ENCODE peak calls at places on chromosome 14, in four cellular contexts. One of them, this sample, is unnamed.
A peak's percentile ranks its signal among the peaks of the same experiment; 100 is the strongest.

GRCh38 chr14:105050551-105050897 is 14.7 kb downstream of the GPR132 start:
- DNase-seq in stimulated activated CD4-positive, alpha-beta T cell treated with anti-CD3 and anti-CD28 coated beads, TNF-alpha, amount 100 ng/mL, for 48 hours: no peak
- DNase-seq in transverse colon: peak; percentile 79
- DNase-seq in MCF 10A: peak; percentile 73
- DNase-seq in this sample: no peak

GRCh38 chr14:73014105-73014504 is 12.8 kb downstream of the ZFYVE1 start:
- DNase-seq in MCF 10A: no peak
- DNase-seq in transverse colon: no peak
- DNase-seq in stimulated activated CD4-positive, alpha-beta T cell treated with anti-CD3 and anti-CD28 coated beads, TNF-alpha, amount 100 ng/mL, for 48 hours: no peak
- DNase-seq in this sample: no peak

GRCh38 chr14:85399196-85399595 is 130.7 kb upstream of the FLRT2 start:
- DNase-seq in MCF 10A: no peak
- DNase-seq in transverse colon: no peak
- DNase-seq in stimulated activated CD4-positive, alpha-beta T cell treated with anti-CD3 and anti-CD28 coated beads, TNF-alpha, amount 100 ng/mL, for 48 hours: no peak
- DNase-seq in this sample: no peak

GRCh38 chr14:54444003-54444402 is 2.8 kb upstream of the CNIH1 start:
- DNase-seq in stimulated activated CD4-positive, alpha-beta T cell treated with anti-CD3 and anti-CD28 coated beads, TNF-alpha, amount 100 ng/mL, for 48 hours: no peak
- DNase-seq in MCF 10A: no peak
- DNase-seq in transverse colon: no peak
- DNase-seq in this sample: no peak

GRCh38 chr14:71395151-71395604 is 487.9 kb downstream of the PCNX1 start:
- DNase-seq in stimulated activated CD4-positive, alpha-beta T cell treated with anti-CD3 and anti-CD28 coated beads, TNF-alpha, amount 100 ng/mL, for 48 hours: no peak
- DNase-seq in transverse colon: no peak
- DNase-seq in MCF 10A: peak; percentile 32
- DNase-seq in this sample: no peak

GRCh38 chr14:95460647-95461478 is 55.6 kb downstream of the SYNE3 start:
- DNase-seq in transverse colon: peak; percentile 59
- DNase-seq in MCF 10A: peak; percentile 89
- DNase-seq in stimulated activated CD4-positive, alpha-beta T cell treated with anti-CD3 and anti-CD28 coated beads, TNF-alpha, amount 100 ng/mL, for 48 hours: no peak
- DNase-seq in this sample: no peak

GRCh38 chr14:50318031-50318626 is 6.0 kb downstream of the DMAC2L start:
- DNase-seq in transverse colon: no peak
- DNase-seq in MCF 10A: peak; percentile 48
- DNase-seq in stimulated activated CD4-positive, alpha-beta T cell treated with anti-CD3 and anti-CD28 coated beads, TNF-alpha, amount 100 ng/mL, for 48 hours: no peak
- DNase-seq in this sample: no peak

GRCh38 chr14:34733245-34733644 is 18.9 kb upstream of the CFL2 start:
- DNase-seq in stimulated activated CD4-positive, alpha-beta T cell treated with anti-CD3 and anti-CD28 coated beads, TNF-alpha, amount 100 ng/mL, for 48 hours: no peak
- DNase-seq in MCF 10A: no peak
- DNase-seq in transverse colon: no peak
- DNase-seq in this sample: no peak

GRCh38 chr14:24605435-24606190 is 3.9 kb downstream of the GZMH start:
- DNase-seq in MCF 10A: peak; percentile 24
- DNase-seq in stimulated activated CD4-positive, alpha-beta T cell treated with anti-CD3 and anti-CD28 coated beads, TNF-alpha, amount 100 ng/mL, for 48 hours: peak; percentile 63
- DNase-seq in transverse colon: peak; percentile 40
- DNase-seq in this sample: no peak

GRCh38 chr14:56862843-56863242 is 52.6 kb upstream of the OTX2 start:
- DNase-seq in transverse colon: no peak
- DNase-seq in MCF 10A: no peak
- DNase-seq in stimulated activated CD4-positive, alpha-beta T cell treated with anti-CD3 and anti-CD28 coated beads, TNF-alpha, amount 100 ng/mL, for 48 hours: no peak
- DNase-seq in this sample: no peak

GRCh38 chr14:34501004-34501580 is 38.4 kb downstream of the EAPP start:
- DNase-seq in MCF 10A: no peak
- DNase-seq in stimulated activated CD4-positive, alpha-beta T cell treated with anti-CD3 and anti-CD28 coated beads, TNF-alpha, amount 100 ng/mL, for 48 hours: no peak
- DNase-seq in transverse colon: no peak
- DNase-seq in this sample: no peak

GRCh38 chr14:69073925-69074324 is 79.0 kb downstream of the DCAF5 start:
- DNase-seq in MCF 10A: no peak
- DNase-seq in transverse colon: no peak
- DNase-seq in stimulated activated CD4-positive, alpha-beta T cell treated with anti-CD3 and anti-CD28 coated beads, TNF-alpha, amount 100 ng/mL, for 48 hours: no peak
- DNase-seq in this sample: no peak

GRCh38 chr14:98119739-98120138 is 1152.3 kb downstream of the BCL11B start:
- DNase-seq in MCF 10A: no peak
- DNase-seq in transverse colon: no peak
- DNase-seq in stimulated activated CD4-positive, alpha-beta T cell treated with anti-CD3 and anti-CD28 coated beads, TNF-alpha, amount 100 ng/mL, for 48 hours: no peak
- DNase-seq in this sample: no peak

GRCh38 chr14:82075566-82075965 is 541.9 kb upstream of the SEL1L start:
- DNase-seq in MCF 10A: peak; percentile 68
- DNase-seq in stimulated activated CD4-positive, alpha-beta T cell treated with anti-CD3 and anti-CD28 coated beads, TNF-alpha, amount 100 ng/mL, for 48 hours: no peak
- DNase-seq in transverse colon: no peak
- DNase-seq in this sample: no peak

GRCh38 chr14:93005838-93006237 is 82.9 kb downstream of the CHGA start:
- DNase-seq in MCF 10A: no peak
- DNase-seq in transverse colon: no peak
- DNase-seq in stimulated activated CD4-positive, alpha-beta T cell treated with anti-CD3 and anti-CD28 coated beads, TNF-alpha, amount 100 ng/mL, for 48 hours: no peak
- DNase-seq in this sample: no peak

GRCh38 chr14:104385189-104386135 is 194.1 kb upstream of the C14orf180 start:
- DNase-seq in MCF 10A: no peak
- DNase-seq in transverse colon: peak; percentile 4
- DNase-seq in stimulated activated CD4-positive, alpha-beta T cell treated with anti-CD3 and anti-CD28 coated beads, TNF-alpha, amount 100 ng/mL, for 48 hours: no peak
- DNase-seq in this sample: no peak

GRCh38 chr14:21078726-21079125 is 8.6 kb downstream of the ARHGEF40 start:
- DNase-seq in stimulated activated CD4-positive, alpha-beta T cell treated with anti-CD3 and anti-CD28 coated beads, TNF-alpha, amount 100 ng/mL, for 48 hours: no peak
- DNase-seq in MCF 10A: no peak
- DNase-seq in transverse colon: no peak
- DNase-seq in this sample: no peak

GRCh38 chr14:36194645-36195044 is 18.1 kb upstream of the PTCSC3 start:
- DNase-seq in MCF 10A: no peak
- DNase-seq in transverse colon: no peak
- DNase-seq in stimulated activated CD4-positive, alpha-beta T cell treated with anti-CD3 and anti-CD28 coated beads, TNF-alpha, amount 100 ng/mL, for 48 hours: no peak
- DNase-seq in this sample: no peak

GRCh38 chr14:105091335-105092123 is 26.3 kb upstream of the GPR132 start:
- DNase-seq in transverse colon: peak; percentile 94
- DNase-seq in stimulated activated CD4-positive, alpha-beta T cell treated with anti-CD3 and anti-CD28 coated beads, TNF-alpha, amount 100 ng/mL, for 48 hours: no peak
- DNase-seq in MCF 10A: peak; percentile 99
- DNase-seq in this sample: no peak

GRCh38 chr14:101108579-101109346 is 205.2 kb upstream of the RTL1 start:
- DNase-seq in MCF 10A: no peak
- DNase-seq in stimulated activated CD4-positive, alpha-beta T cell treated with anti-CD3 and anti-CD28 coated beads, TNF-alpha, amount 100 ng/mL, for 48 hours: no peak
- DNase-seq in transverse colon: no peak
- DNase-seq in this sample: no peak

GRCh38 chr14:93884950-93885349 is 42.2 kb upstream of the FAM181A start:
- DNase-seq in stimulated activated CD4-positive, alpha-beta T cell treated with anti-CD3 and anti-CD28 coated beads, TNF-alpha, amount 100 ng/mL, for 48 hours: no peak
- DNase-seq in transverse colon: no peak
- DNase-seq in MCF 10A: no peak
- DNase-seq in this sample: no peak

GRCh38 chr14:65499138-65499537 is 86.6 kb downstream of the FUT8 start:
- DNase-seq in stimulated activated CD4-positive, alpha-beta T cell treated with anti-CD3 and anti-CD28 coated beads, TNF-alpha, amount 100 ng/mL, for 48 hours: no peak
- DNase-seq in MCF 10A: no peak
- DNase-seq in transverse colon: no peak
- DNase-seq in this sample: no peak

GRCh38 chr14:101859538-101859902 is 98.0 kb downstream of the PPP2R5C start:
- DNase-seq in MCF 10A: no peak
- DNase-seq in transverse colon: no peak
- DNase-seq in stimulated activated CD4-positive, alpha-beta T cell treated with anti-CD3 and anti-CD28 coated beads, TNF-alpha, amount 100 ng/mL, for 48 hours: no peak
- DNase-seq in this sample: no peak

GRCh38 chr14:50957296-50957695 is 13.0 kb upstream of the PYGL start:
- DNase-seq in stimulated activated CD4-positive, alpha-beta T cell treated with anti-CD3 and anti-CD28 coated beads, TNF-alpha, amount 100 ng/mL, for 48 hours: no peak
- DNase-seq in transverse colon: no peak
- DNase-seq in MCF 10A: peak; percentile 66
- DNase-seq in this sample: no peak

GRCh38 chr14:76781648-76782051 is 20.4 kb downstream of the VASH1 start:
- DNase-seq in stimulated activated CD4-positive, alpha-beta T cell treated with anti-CD3 and anti-CD28 coated beads, TNF-alpha, amount 100 ng/mL, for 48 hours: no peak
- DNase-seq in MCF 10A: no peak
- DNase-seq in transverse colon: no peak
- DNase-seq in this sample: no peak

GRCh38 chr14:90416649-90417237 is 19.9 kb downstream of the CALM1 start:
- DNase-seq in MCF 10A: no peak
- DNase-seq in transverse colon: no peak
- DNase-seq in stimulated activated CD4-positive, alpha-beta T cell treated with anti-CD3 and anti-CD28 coated beads, TNF-alpha, amount 100 ng/mL, for 48 hours: no peak
- DNase-seq in this sample: no peak